ENCODE peak calls at places on chromosomes 1 and 21, in six cellular contexts. C, R, Z, O, S and D are unnamed samples.

GRCh38 chr1:30511563-30512252 is 211.7 kb downstream of the MATN1 start:
- DNase-seq in C (no peak), R (no peak), Z (no peak), O (no peak), S (peak; percentile 45), D (no peak)

GRCh38 chr1:34928865-34929496 is 469 bp downstream of the DLGAP3 start:
- DNase-seq in C (no peak), R (no peak), Z (no peak), O (no peak), S (no peak), D (no peak)

GRCh38 chr1:241462371-241462770 is 57.2 kb downstream of the FH start:
- DNase-seq in C (no peak), R (no peak), Z (no peak), O (no peak), S (no peak), D (peak; percentile 52)

GRCh38 chr21:31351438-31351837 is 7.4 kb upstream of the TIAM1 start:
- DNase-seq in C (no peak), R (no peak), Z (no peak), O (no peak), S (no peak), D (peak; percentile 58)

GRCh38 chr1:54273092-54273836 is 73.3 kb downstream of the MRPL37 start:
- DNase-seq in C (no peak), R (peak; percentile 43), Z (peak; percentile 65), O (peak; percentile 80), S (peak; percentile 97), D (peak; percentile 72)

GRCh38 chr21:15436031-15436430 is 293.8 kb upstream of the USP25 start:
- DNase-seq in C (no peak), R (no peak), Z (no peak), O (no peak), S (no peak), D (no peak)

GRCh38 chr1:116375165-116375883 is 2.3 kb downstream of the ATP1A1 start:
- DNase-seq in C (no peak), R (no peak), Z (no peak), O (no peak), S (no peak), D (no peak)

GRCh38 chr21:34320006-34320405 is 43.8 kb upstream of the KCNE2 start:
- DNase-seq in C (no peak), R (no peak), Z (no peak), O (no peak), S (no peak), D (no peak)

GRCh38 chr1:104092698-104093097 is 343.0 kb downstream of the AMY1C start:
- DNase-seq in C (no peak), R (no peak), Z (no peak), O (no peak), S (no peak), D (no peak)

GRCh38 chr1:35881850-35882273 is 1.1 kb upstream of the AGO1 start:
- DNase-seq in C (no peak), R (no peak), Z (no peak), O (no peak), S (no peak), D (no peak)

GRCh38 chr1:8032351-8032750 is 6.2 kb upstream of the ERRFI1 start:
- DNase-seq in C (no peak), R (no peak), Z (no peak), O (no peak), S (no peak), D (no peak)

GRCh38 chr1:160367934-160368923 is 1.4 kb downstream of the NHLH1 start:
- DNase-seq in C (no peak), R (no peak), Z (no peak), O (no peak), S (no peak), D (no peak)

GRCh38 chr1:87135313-87135712 is 193.4 kb upstream of the LMO4 start:
- DNase-seq in C (no peak), R (no peak), Z (no peak), O (no peak), S (no peak), D (no peak)

GRCh38 chr1:44941424-44942324 is 44.7 kb downstream of the EIF2B3 start:
- DNase-seq in C (no peak), R (no peak), Z (no peak), O (no peak), S (no peak), D (no peak)

GRCh38 chr1:198157847-198158765 is 1.3 kb downstream of the NEK7 start:
- DNase-seq in C (peak; percentile 23), R (no peak), Z (no peak), O (peak; percentile 40), S (no peak), D (peak; percentile 43)

GRCh38 chr1:86971778-86972177 is 57.3 kb downstream of the HS2ST1 start:
- DNase-seq in C (no peak), R (no peak), Z (no peak), O (no peak), S (no peak), D (no peak)

GRCh38 chr1:15949453-15950245 is 26.3 kb downstream of the ZBTB17 start:
- DNase-seq in C (peak; percentile 86), R (peak; percentile 83), Z (peak; percentile 84), O (peak; percentile 96), S (peak; percentile 98), D (peak; percentile 98)

GRCh38 chr1:11676386-11677103 is 4.4 kb downstream of the MAD2L2 start:
- DNase-seq in C (no peak), R (no peak), Z (no peak), O (no peak), S (no peak), D (no peak)

GRCh38 chr1:99527078-99527477 is 118.8 kb upstream of the PALMD start:
- DNase-seq in C (no peak), R (no peak), Z (no peak), O (no peak), S (no peak), D (peak; percentile 56)

DNA sequence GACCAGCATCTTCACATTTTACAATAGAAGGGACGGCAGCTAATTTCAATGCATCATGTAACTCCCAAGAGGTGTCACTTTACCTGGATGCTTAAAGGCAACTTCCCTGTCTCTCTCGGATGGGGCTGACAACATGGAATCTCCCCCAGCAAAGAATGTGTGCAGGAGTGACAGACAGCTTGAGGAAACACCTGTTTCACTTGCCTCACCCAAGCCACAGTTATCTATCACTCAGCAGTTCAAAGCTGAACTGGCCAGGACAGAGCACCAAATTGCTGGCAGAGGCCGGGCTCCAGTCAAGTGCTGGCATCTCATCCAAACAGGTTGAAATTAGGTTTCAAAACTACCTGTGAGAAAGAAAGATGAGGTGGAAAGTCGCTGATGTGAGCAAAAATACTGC is 538.0 kb upstream of the PLXNA2 start:
- DNase-seq in C (no peak), R (no peak), Z (no peak), O (no peak), S (no peak), D (no peak)
- TF ChIP-seq CTCF in C (no peak), R (no peak), Z (no peak), O (no peak), S (no peak), D (no peak)

GRCh38 chr1:33082575-33083112 is 1.7 kb downstream of the AZIN2 start:
- DNase-seq in C (no peak), R (no peak), Z (no peak), O (no peak), S (no peak), D (no peak)
- H3K4me3 ChIP-seq in C (no peak overlapping the region), R (peak overlapping the region; percentile 97), Z (no peak overlapping the region), O (no peak overlapping the region), S (no peak overlapping the region), D (no peak overlapping the region)

GRCh38 chr1:219568728-219569127 is 44.2 kb downstream of the ZC3H11B start:
- DNase-seq in C (no peak), R (no peak), Z (no peak), O (no peak), S (no peak), D (no peak)
- TF ChIP-seq CTCF in C (no peak), R (no peak), Z (no peak), O (no peak), S (no peak), D (no peak)

GRCh38 chr1:82540006-82540405 is 739.3 kb downstream of the ADGRL2 start:
- DNase-seq in C (no peak), R (no peak), Z (no peak), O (no peak), S (no peak), D (no peak)

GRCh38 chr1:82542766-82543165 is 742.0 kb downstream of the ADGRL2 start:
- DNase-seq in C (no peak), R (no peak), Z (no peak), O (no peak), S (no peak), D (peak; percentile 17)

GRCh38 chr1:82538876-82539275 is 738.1 kb downstream of the ADGRL2 start:
- DNase-seq in C (no peak), R (no peak), Z (no peak), O (no peak), S (no peak), D (peak; percentile 22)

DNA sequence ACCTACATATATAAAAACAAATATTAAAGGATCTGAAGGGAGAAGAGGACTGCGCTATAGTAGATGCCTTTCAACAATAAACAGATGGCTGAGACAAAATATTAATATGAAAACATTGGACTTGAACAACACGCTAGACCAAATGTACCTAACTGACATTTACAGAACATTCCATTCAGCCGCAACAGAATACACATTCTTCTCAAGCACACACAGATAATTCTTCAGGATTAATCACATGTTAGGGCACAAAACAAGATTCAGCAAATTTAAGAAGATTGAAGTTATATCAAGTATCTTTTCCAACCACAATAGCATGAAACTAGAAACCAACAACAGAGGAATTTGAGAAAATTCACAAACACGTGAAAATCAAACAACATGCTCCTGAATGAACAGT is 741.4 kb downstream of the ADGRL2 start:
- DNase-seq in C (no peak), R (no peak), Z (no peak), O (no peak), S (no peak), D (no peak)
- H3K4me3 ChIP-seq in C (no peak overlapping the region), R (no peak overlapping the region), Z (no peak overlapping the region), O (no peak overlapping the region), S (no peak overlapping the region), D (no peak overlapping the region)